ENCODE peak calls at places on chromosome 14, in six cellular contexts. One of them, this sample, is unnamed.
A peak's percentile ranks its signal among the peaks of the same experiment; 100 is the strongest.

GRCh38 chr14:102020058-102020971 is 55.9 kb downstream of the DYNC1H1 start:
- DNase-seq in mucosa of descending colon: no peak
- DNase-seq in uterus: no peak
- DNase-seq in fibroblast of lung: peak; percentile 96
- DNase-seq in GM10248: no peak
- DNase-seq in Peyer's patch: no peak
- DNase-seq in this sample: no peak

GRCh38 chr14:90556050-90556477 is 159.2 kb downstream of the CALM1 start:
- DNase-seq in mucosa of descending colon: peak; percentile 53
- DNase-seq in uterus: no peak
- DNase-seq in fibroblast of lung: no peak
- DNase-seq in GM10248: no peak
- DNase-seq in Peyer's patch: no peak
- DNase-seq in this sample: peak; percentile 60

GRCh38 chr14:67766035-67766680 is 50.2 kb downstream of the ZFYVE26 start:
- DNase-seq in mucosa of descending colon: no peak
- DNase-seq in uterus: no peak
- DNase-seq in fibroblast of lung: no peak
- DNase-seq in GM10248: no peak
- DNase-seq in Peyer's patch: no peak
- DNase-seq in this sample: no peak

GRCh38 chr14:105944632-105945610 is 418.5 kb downstream of the TMEM121 start:
- DNase-seq in mucosa of descending colon: peak; percentile 81
- DNase-seq in uterus: peak; percentile 28
- DNase-seq in fibroblast of lung: no peak
- DNase-seq in GM10248: peak; percentile 68
- DNase-seq in Peyer's patch: peak; percentile 71
- DNase-seq in this sample: no peak

GRCh38 chr14:30462358-30462757 is 96.6 kb upstream of the G2E3 start:
- DNase-seq in mucosa of descending colon: no peak
- DNase-seq in uterus: no peak
- DNase-seq in fibroblast of lung: no peak
- DNase-seq in GM10248: no peak
- DNase-seq in Peyer's patch: no peak
- DNase-seq in this sample: no peak

GRCh38 chr14:51776102-51776894 is 84.1 kb upstream of the GNG2 start:
- DNase-seq in mucosa of descending colon: peak; percentile 57
- DNase-seq in uterus: peak; percentile 74
- DNase-seq in fibroblast of lung: peak; percentile 74
- DNase-seq in GM10248: peak; percentile 71
- DNase-seq in Peyer's patch: no peak
- DNase-seq in this sample: peak; percentile 63

GRCh38 chr14:90531497-90531896 is 134.7 kb downstream of the CALM1 start:
- DNase-seq in mucosa of descending colon: no peak
- DNase-seq in uterus: no peak
- DNase-seq in fibroblast of lung: no peak
- DNase-seq in GM10248: no peak
- DNase-seq in Peyer's patch: no peak
- DNase-seq in this sample: no peak

GRCh38 chr14:100528962-100529560 is 58.2 kb downstream of the BEGAIN start:
- DNase-seq in mucosa of descending colon: no peak
- DNase-seq in uterus: no peak
- DNase-seq in fibroblast of lung: no peak
- DNase-seq in GM10248: no peak
- DNase-seq in Peyer's patch: peak; percentile 6
- DNase-seq in this sample: peak; percentile 8

GRCh38 chr14:63901434-63902085 is 48.8 kb downstream of the SYNE2 start:
- DNase-seq in mucosa of descending colon: no peak
- DNase-seq in uterus: no peak
- DNase-seq in fibroblast of lung: peak; percentile 61
- DNase-seq in GM10248: no peak
- DNase-seq in Peyer's patch: no peak
- DNase-seq in this sample: no peak

GRCh38 chr14:61111145-61112130 is 130.4 kb downstream of the SLC38A6 start:
- DNase-seq in mucosa of descending colon: no peak
- DNase-seq in uterus: no peak
- DNase-seq in fibroblast of lung: peak; percentile 67
- DNase-seq in GM10248: no peak
- DNase-seq in Peyer's patch: no peak
- DNase-seq in this sample: no peak

GRCh38 chr14:90508536-90509254 is 111.9 kb downstream of the CALM1 start:
- DNase-seq in mucosa of descending colon: peak; percentile 81
- DNase-seq in uterus: no peak
- DNase-seq in fibroblast of lung: no peak
- DNase-seq in GM10248: no peak
- DNase-seq in Peyer's patch: no peak
- DNase-seq in this sample: no peak

GRCh38 chr14:49849213-49849847 is 3.3 kb downstream of the NEMF start:
- DNase-seq in mucosa of descending colon: no peak
- DNase-seq in uterus: no peak
- DNase-seq in fibroblast of lung: no peak
- DNase-seq in GM10248: no peak
- DNase-seq in Peyer's patch: no peak
- DNase-seq in this sample: no peak

GRCh38 chr14:74637184-74637562 is 25.1 kb upstream of the LTBP2 start:
- DNase-seq in mucosa of descending colon: no peak
- DNase-seq in uterus: no peak
- DNase-seq in fibroblast of lung: no peak
- DNase-seq in GM10248: no peak
- DNase-seq in Peyer's patch: no peak
- DNase-seq in this sample: peak; percentile 48

GRCh38 chr14:23114669-23115491 is 4.2 kb downstream of the CEBPE start:
- DNase-seq in mucosa of descending colon: no peak
- DNase-seq in uterus: no peak
- DNase-seq in fibroblast of lung: peak; percentile 98
- DNase-seq in GM10248: no peak
- DNase-seq in Peyer's patch: no peak
- DNase-seq in this sample: no peak

GRCh38 chr14:33950320-33951182 is at the start of gene EGLN3:
- DNase-seq in mucosa of descending colon: peak; percentile 94
- DNase-seq in uterus: peak; percentile 94
- DNase-seq in fibroblast of lung: peak; percentile 76
- DNase-seq in GM10248: peak; percentile 86
- DNase-seq in Peyer's patch: peak; percentile 25
- DNase-seq in this sample: peak; percentile 88

GRCh38 chr14:24693353-24693737 is 59.4 kb upstream of the GZMB start:
- DNase-seq in mucosa of descending colon: no peak
- DNase-seq in uterus: no peak
- DNase-seq in fibroblast of lung: no peak
- DNase-seq in GM10248: no peak
- DNase-seq in Peyer's patch: no peak
- DNase-seq in this sample: no peak

GRCh38 chr14:87084908-87085307 is 908.1 kb downstream of the GALC start:
- DNase-seq in mucosa of descending colon: no peak
- DNase-seq in uterus: no peak
- DNase-seq in fibroblast of lung: no peak
- DNase-seq in GM10248: no peak
- DNase-seq in Peyer's patch: no peak
- DNase-seq in this sample: no peak

DNA sequence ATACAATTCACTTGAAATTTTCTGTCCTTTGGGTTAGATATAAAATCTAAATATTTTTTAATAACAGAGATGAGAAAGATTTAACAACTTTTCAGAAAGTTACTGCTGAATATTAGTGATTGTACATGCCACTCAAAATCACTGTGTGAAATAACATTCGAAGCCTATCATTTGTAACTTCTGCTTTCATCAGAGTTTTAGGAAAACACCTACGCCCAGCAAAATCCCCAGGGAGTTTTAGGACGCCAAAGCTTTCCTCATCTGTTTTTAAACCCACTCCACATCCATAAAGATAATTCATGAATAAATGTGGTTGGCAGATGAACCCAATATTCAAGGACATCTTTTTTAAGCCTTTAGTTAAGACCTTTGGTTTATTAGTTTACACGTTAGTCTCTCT is 23.9 kb downstream of the TC2N start:
- DNase-seq in mucosa of descending colon: no peak
- DNase-seq in uterus: no peak
- DNase-seq in fibroblast of lung: no peak
- DNase-seq in GM10248: no peak
- DNase-seq in Peyer's patch: no peak
- DNase-seq in this sample: no peak
- TF ChIP-seq CTCF in mucosa of descending colon: no peak
- TF ChIP-seq CTCF in uterus: no peak
- TF ChIP-seq CTCF in fibroblast of lung: no peak
- TF ChIP-seq CTCF in GM10248: no peak
- TF ChIP-seq CTCF in Peyer's patch: no peak
- TF ChIP-seq CTCF in this sample: no peak

DNA sequence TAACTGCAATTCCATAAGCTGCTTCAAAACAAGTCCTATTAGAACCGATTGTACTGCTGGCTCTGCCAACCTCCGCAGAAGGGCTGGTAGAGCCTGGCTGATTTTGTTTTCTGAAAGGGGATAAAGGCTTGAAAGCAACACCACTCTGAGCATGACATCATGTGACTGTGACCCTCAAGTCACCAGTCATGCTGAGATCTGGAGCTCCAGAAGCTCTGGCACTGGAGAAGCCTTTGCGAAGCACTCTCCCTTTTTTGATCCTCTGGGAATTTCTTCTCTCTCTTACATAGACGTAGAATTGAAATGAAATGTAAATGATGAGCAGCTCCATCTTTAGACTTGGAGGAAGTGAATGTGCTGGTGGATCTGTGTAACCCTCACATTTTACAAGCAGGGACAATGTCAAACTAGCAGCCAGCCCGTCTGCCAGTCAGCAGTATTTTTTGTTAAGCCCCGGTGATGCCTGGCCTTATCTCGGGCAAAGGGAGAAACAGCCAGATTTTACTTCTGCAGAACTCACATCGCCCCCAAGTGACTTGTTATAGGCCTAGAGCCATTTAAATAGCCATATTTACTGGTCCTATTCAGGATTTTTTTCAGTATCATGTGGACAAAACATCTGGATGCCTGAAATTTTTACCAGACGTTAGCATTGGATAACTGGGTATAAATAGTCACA is 112.1 kb upstream of the NPAS3 start:
- DNase-seq in mucosa of descending colon: no peak
- DNase-seq in uterus: no peak
- DNase-seq in fibroblast of lung: peak; percentile 36
- DNase-seq in GM10248: no peak
- DNase-seq in Peyer's patch: no peak
- DNase-seq in this sample: no peak
- TF ChIP-seq CTCF in mucosa of descending colon: no peak
- TF ChIP-seq CTCF in uterus: no peak
- TF ChIP-seq CTCF in fibroblast of lung: peak; percentile 24
- TF ChIP-seq CTCF in GM10248: no peak
- TF ChIP-seq CTCF in Peyer's patch: no peak
- TF ChIP-seq CTCF in this sample: no peak

DNA sequence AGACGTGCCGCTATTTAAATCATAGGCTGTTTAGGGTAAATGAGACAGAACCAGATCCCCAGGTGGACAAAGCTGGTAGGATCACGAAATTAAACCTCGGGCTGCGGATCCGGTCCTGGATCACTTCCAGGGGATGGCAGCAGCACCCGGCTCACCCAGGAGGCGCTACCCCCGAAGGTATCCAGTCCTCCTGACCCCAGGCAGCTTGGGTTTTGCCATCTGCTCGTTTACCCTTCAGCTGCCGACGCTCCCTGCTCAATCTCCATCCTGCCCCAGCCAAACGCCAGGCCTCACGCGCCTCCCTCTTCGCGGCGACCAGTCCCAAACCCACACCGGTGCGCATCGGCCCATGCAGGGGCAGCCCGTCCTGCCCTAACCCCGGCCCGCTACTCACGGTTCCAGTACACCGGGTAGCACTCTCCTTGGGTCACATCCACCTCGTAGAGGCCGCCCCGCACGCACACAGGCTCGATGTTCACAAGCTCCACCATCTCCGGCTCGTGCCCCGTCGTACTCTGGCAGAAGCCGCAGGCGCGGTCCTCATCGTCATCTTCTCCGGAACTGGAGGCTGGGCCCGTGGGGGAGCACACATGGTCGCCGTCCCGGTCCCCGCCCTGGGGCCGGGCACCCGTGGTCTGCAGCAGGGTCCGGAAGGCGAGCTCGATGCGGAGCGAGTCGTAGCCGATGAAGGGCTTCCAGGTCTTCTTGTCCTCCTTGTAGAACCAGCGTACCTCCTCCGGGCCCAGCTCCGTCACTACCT is 1.1 kb downstream of the DDHD1 start:
- DNase-seq in mucosa of descending colon: peak; percentile 59
- DNase-seq in uterus: peak; percentile 35
- DNase-seq in fibroblast of lung: peak; percentile 47
- DNase-seq in GM10248: peak; percentile 54
- DNase-seq in Peyer's patch: peak; percentile 63
- DNase-seq in this sample: peak; percentile 53
- TF ChIP-seq CTCF in mucosa of descending colon: no peak
- TF ChIP-seq CTCF in uterus: no peak
- TF ChIP-seq CTCF in fibroblast of lung: no peak
- TF ChIP-seq CTCF in GM10248: peak; percentile 26
- TF ChIP-seq CTCF in Peyer's patch: no peak
- TF ChIP-seq CTCF in this sample: no peak

GRCh38 chr14:58770501-58770982 is 132.8 kb downstream of the DACT1 start:
- DNase-seq in mucosa of descending colon: peak; percentile 61
- DNase-seq in uterus: no peak
- DNase-seq in fibroblast of lung: no peak
- DNase-seq in GM10248: no peak
- DNase-seq in Peyer's patch: no peak
- DNase-seq in this sample: no peak

GRCh38 chr14:58774531-58774930 is 136.8 kb downstream of the DACT1 start:
- DNase-seq in mucosa of descending colon: no peak
- DNase-seq in uterus: no peak
- DNase-seq in fibroblast of lung: no peak
- DNase-seq in GM10248: no peak
- DNase-seq in Peyer's patch: no peak
- DNase-seq in this sample: no peak

GRCh38 chr14:58772061-58772604 is 134.4 kb downstream of the DACT1 start:
- DNase-seq in mucosa of descending colon: no peak
- DNase-seq in uterus: no peak
- DNase-seq in fibroblast of lung: no peak
- DNase-seq in GM10248: no peak
- DNase-seq in Peyer's patch: no peak
- DNase-seq in this sample: no peak

GRCh38 chr14:58771016-58771415 is 133.3 kb downstream of the DACT1 start:
- DNase-seq in mucosa of descending colon: no peak
- DNase-seq in uterus: no peak
- DNase-seq in fibroblast of lung: no peak
- DNase-seq in GM10248: no peak
- DNase-seq in Peyer's patch: no peak
- DNase-seq in this sample: no peak

DNA sequence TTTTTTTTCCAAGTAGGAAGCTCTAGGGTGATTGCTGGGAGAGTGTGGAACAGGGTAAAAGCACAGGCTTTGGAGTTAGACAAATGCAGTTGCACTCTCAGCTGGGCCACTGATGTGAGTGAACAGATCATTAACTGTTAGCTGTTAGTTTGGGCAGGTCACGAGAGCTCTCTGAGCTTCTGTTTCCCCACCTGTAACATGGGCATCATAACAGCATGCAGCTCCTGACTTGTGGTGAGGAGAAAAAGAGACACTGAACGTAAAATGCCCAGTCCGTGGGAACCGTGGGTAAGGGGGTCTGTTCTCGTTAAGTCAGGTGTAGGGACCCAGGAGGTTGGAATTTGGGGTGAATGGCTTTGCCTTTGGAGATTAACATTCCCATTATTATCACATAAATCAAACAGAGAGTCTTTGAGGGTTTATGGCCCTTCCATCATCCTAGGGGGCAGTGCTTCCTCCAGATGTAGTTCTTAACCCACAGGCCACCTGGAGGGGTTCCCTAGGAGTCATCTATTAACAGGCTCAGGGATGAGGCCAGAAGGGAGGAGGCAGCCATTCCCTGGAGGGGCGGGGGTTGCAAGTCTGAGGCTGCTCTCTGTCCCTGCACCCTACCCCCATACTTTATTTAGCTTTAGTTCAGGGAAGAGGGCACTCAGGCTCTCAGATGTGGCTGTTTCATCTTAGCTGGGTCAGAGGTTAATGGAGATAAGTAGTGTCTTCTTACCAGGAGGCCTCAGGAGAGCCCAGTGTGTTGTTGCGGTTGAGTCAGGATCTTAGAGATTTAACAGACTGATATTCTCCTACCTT is 135.3 kb downstream of the DACT1 start:
- DNase-seq in mucosa of descending colon: no peak
- DNase-seq in uterus: no peak
- DNase-seq in fibroblast of lung: peak; percentile 27
- DNase-seq in GM10248: no peak
- DNase-seq in Peyer's patch: no peak
- DNase-seq in this sample: peak; percentile 84
- TF ChIP-seq CTCF in mucosa of descending colon: no peak
- TF ChIP-seq CTCF in uterus: no peak
- TF ChIP-seq CTCF in fibroblast of lung: no peak
- TF ChIP-seq CTCF in GM10248: no peak
- TF ChIP-seq CTCF in Peyer's patch: no peak
- TF ChIP-seq CTCF in this sample: no peak

This sample was measured in glutamatergic neuron.